ENCODE peak calls at places on chromosomes 13 and 19, in four cellular contexts. U, W, D and R are unnamed samples.

GRCh38 chr13:27016871-27017270 is 154.7 kb downstream of the USP12 start:
- DNase-seq in D (no peak), W (no peak), U (no peak), R (no peak)

GRCh38 chr19:4909172-4909896 is at the start of gene UHRF1:
- DNase-seq in D (no peak), W (peak; percentile 93), U (no peak), R (no peak)

GRCh38 chr19:7772752-7773291 is 9.8 kb downstream of the CLEC4M start:
- DNase-seq in U (no peak), D (no peak), W (no peak), R (peak; percentile 48)

GRCh38 chr13:44955421-44955820 is 33.9 kb downstream of the NUFIP1 start:
- DNase-seq in W (no peak), D (no peak), U (no peak), R (no peak)

GRCh38 chr13:41061914-41062837 is 867 bp downstream of the WBP4 start:
- DNase-seq in U (peak; percentile 64), D (peak; percentile 84), W (peak; percentile 52), R (no peak)

GRCh38 chr13:100565291-100565690 is 23.3 kb downstream of the GGACT start:
- DNase-seq in U (no peak), D (no peak), W (no peak), R (no peak)

GRCh38 chr13:21032656-21033055 is 28.7 kb downstream of the LATS2 start:
- DNase-seq in U (no peak), W (no peak), D (no peak), R (no peak)

GRCh38 chr13:41154042-41154441 is 21.4 kb upstream of the KBTBD6 start:
- DNase-seq in W (no peak), U (no peak), D (no peak), R (no peak)

GRCh38 chr13:99500839-99501134 is 485 bp upstream of the TM9SF2 start:
- DNase-seq in W (no peak), D (no peak), U (no peak), R (no peak)

GRCh38 chr13:106143930-106144709 is 391.3 kb downstream of the EFNB2 start:
- DNase-seq in D (no peak), W (no peak), U (no peak), R (peak; percentile 53)

GRCh38 chr13:30331331-30331771 is 24.0 kb upstream of the KATNAL1 start:
- DNase-seq in U (no peak), W (no peak), D (no peak), R (no peak)

GRCh38 chr19:45423589-45424190 is at the start of gene ERCC1:
- DNase-seq in U (peak; percentile 94), D (peak; percentile 94), W (peak; percentile 98), R (peak; percentile 94)

GRCh38 chr13:43268632-43269031 is 245.2 kb downstream of the DNAJC15 start:
- DNase-seq in W (no peak), U (no peak), D (no peak), R (no peak)

GRCh38 chr19:47676811-47677210 is 36.4 kb upstream of the EHD2 start:
- DNase-seq in U (no peak), D (no peak), W (no peak), R (no peak)

GRCh38 chr19:13804830-13805683 is 9.8 kb downstream of the ZSWIM4 start:
- DNase-seq in U (no peak), D (no peak), W (peak; percentile 40), R (no peak)

GRCh38 chr13:88958821-88959220 is 1287.7 kb downstream of the SLITRK5 start:
- DNase-seq in D (no peak), U (no peak), W (no peak), R (no peak)

GRCh38 chr19:50729894-50730293 is 6.7 kb downstream of the CLEC11A start:
- DNase-seq in W (peak; percentile 4), U (no peak), D (no peak), R (no peak)

GRCh38 chr13:89150362-89150761 is 1479.2 kb downstream of the SLITRK5 start:
- DNase-seq in U (no peak), D (no peak), W (no peak), R (no peak)

GRCh38 chr13:48892311-48892710 is 83.4 kb upstream of the FNDC3A start:
- DNase-seq in W (no peak), U (peak; percentile 92), D (peak; percentile 91), R (peak; percentile 88)

GRCh38 chr19:21482863-21483276 is 22.5 kb upstream of the ZNF429 start:
- DNase-seq in W (peak; percentile 32), D (peak; percentile 13), U (no peak), R (no peak)

GRCh38 chr13:42747399-42747873 is 33.9 kb upstream of the FAM216B start:
- DNase-seq in U (peak; percentile 99), D (peak; percentile 61), W (no peak), R (no peak)

GRCh38 chr19:47661571-47661970 is 51.7 kb upstream of the EHD2 start:
- DNase-seq in U (no peak), W (no peak), D (no peak), R (no peak)

GRCh38 chr13:94481966-94482365 is 2.5 kb upstream of the DCT start:
- DNase-seq in W (no peak), D (no peak), U (peak; percentile 66), R (no peak)

GRCh38 chr13:105918842-105919741 is 616.4 kb downstream of the EFNB2 start:
- DNase-seq in D (peak; percentile 42), W (no peak), U (peak; percentile 82), R (peak; percentile 75)

GRCh38 chr13:31413531-31413930 is 213.8 kb downstream of the B3GLCT start:
- DNase-seq in W (no peak), U (no peak), D (no peak), R (no peak)

GRCh38 chr13:38602261-38602660 is 84.6 kb upstream of the FREM2 start:
- DNase-seq in U (no peak), D (peak; percentile 31), W (peak; percentile 31), R (no peak)

GRCh38 chr19:11140896-11141295 is 14.7 kb downstream of the SPC24 start:
- DNase-seq in D (no peak), U (no peak), W (no peak), R (no peak)
- H3K4me1 ChIP-seq in D (peaks cover 47% of the 10 kb centered on the region), U (peaks cover 46% of the 10 kb centered on the region), W (peaks cover 65% of the 10 kb centered on the region), R (peaks cover 37% of the 10 kb centered on the region)

DNA sequence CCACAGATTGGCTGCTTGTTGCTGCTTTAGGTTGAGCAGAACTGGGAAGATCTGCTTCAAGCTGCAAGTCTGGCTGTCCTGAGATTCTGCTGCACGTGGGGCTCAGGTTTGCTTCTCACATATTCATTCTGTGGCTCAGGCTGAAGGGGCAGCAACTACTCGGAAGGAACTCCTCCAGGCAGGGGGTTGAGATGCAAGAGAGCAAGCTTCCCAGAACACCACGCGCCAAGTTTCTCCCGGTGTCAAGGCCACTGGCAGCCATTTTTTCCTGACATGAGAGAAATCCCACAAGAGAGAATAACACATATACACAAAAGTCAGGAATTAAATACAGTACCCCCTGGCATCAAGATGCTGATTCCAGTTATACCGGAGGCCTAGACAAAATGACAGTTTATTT is 887.6 kb upstream of the SLC10A2 start:
- DNase-seq in U (no peak), W (no peak), D (no peak), R (no peak)
- H3K9me1 ChIP-seq in U (no peaks in the 10 kb centered on the region), W (no peaks in the 10 kb centered on the region), D (no peaks in the 10 kb centered on the region), R (no peaks in the 10 kb centered on the region)

GRCh38 chr13:108315955-108316354 is 46.4 kb downstream of the TNFSF13B start:
- DNase-seq in U (no peak), W (no peak), D (no peak), R (no peak)
- H2AFZ ChIP-seq in U (no peak overlapping the region), W (no peak overlapping the region), D (no peak overlapping the region), R (no peak overlapping the region)

GRCh38 chr13:92488249-92488845 is 738.3 kb upstream of the GPC6 start:
- DNase-seq in D (no peak), W (no peak), U (no peak), R (no peak)

GRCh38 chr13:92483894-92484293 is 742.7 kb upstream of the GPC6 start:
- DNase-seq in D (no peak), W (no peak), U (no peak), R (no peak)

DNA sequence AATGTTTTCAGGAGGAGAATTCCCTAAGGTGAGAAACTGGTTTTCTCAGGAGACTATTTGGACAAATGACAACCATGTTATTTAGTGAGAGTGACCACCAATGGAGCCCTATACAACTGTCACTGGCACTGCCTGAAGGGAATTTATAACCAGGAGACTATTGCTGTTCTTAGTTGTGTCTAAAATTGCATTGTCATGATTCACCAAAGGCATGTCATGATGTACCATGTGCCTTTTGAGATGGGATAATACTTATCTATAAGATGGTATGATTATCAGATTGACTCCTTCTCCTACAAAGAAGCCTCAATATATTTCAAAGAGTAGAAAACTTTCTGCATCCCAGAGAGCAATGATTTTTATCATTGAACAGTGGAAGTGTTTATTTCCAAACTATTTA is 739.4 kb upstream of the GPC6 start:
- DNase-seq in W (no peak), D (no peak), U (no peak), R (no peak)
- H3K4me1 ChIP-seq in W (no peaks in the 10 kb centered on the region), D (no peaks in the 10 kb centered on the region), U (no peaks in the 10 kb centered on the region), R (no peaks in the 10 kb centered on the region)

DNA sequence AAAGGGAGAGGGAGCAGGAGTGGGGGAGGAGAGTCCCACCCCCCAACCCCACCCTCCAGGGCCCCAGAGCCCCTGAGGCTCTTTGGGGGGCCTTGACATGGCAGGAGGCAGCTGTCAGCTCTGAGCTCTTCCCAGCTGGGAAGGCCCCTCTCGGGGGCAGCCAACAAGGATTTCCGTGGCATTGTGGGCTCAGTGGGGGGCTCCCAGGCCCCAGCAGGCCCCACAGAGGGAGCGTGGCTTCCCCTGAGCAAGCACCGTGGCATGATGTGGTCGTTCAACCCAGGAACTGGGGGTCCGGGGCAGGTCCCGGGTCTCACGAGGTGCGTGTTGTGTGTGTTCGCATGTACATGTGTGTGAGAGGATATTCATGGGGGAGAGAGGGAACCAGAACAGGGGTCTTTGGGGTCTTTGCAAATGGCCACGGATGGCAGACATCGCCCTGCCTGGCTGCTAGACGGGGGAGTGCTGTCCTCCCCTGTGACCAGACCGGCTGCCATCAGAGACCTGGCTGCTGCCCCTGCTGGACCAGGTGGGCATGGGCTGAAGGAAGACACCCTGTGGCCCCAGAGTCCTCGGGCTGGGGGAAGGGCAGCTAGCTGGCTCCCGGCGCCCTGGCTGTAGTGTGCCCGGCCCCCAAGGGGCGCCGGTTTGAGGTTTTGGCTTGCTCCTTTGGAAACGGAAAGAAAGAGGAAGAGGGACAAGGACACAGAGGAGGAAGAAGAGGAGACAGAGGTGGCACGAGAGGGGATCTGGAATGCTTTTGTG is 3.7 kb upstream of the AKAP8L start:
- DNase-seq in D (no peak), U (no peak), W (no peak), R (no peak)
- H3K9me1 ChIP-seq in D (no peaks in the 10 kb centered on the region), U (peaks cover 4% of the 10 kb centered on the region), W (no peaks in the 10 kb centered on the region), R (no peaks in the 10 kb centered on the region)

DNA sequence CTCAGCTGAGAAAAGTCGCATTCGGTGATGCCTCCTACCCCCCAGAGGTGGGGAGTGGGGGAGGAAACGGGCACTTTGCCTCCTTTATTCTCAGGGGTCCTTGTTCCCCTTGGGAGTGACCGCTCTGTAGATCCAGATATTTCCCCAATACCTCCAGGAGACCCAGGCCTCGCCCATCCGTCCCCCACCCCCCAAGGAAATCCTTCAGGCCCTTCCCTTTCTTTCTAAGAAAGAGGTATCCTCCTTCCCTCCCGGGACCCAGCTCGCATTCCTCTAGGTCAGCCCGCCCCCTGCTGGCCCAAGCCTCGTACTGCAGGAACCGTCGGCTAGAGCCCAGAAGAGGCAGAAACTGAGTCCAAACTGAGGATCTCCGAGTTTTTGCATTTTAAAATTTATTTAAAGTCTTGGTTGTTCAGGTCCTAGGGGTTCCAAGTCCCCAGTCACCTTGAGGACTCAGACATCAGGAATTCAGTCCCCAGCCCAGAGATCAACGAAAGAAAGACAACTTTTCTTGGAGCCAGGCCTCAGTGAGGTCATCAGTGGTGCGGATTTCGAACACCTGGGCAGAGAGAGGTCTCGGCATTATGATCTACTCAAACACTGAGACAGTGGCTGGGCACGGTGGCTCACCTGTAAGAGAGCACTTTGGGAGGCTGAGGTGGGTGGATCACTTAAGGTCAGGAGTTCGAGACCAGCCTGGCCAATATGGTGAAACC is 7.5 kb upstream of the LRFN1 start:
- DNase-seq in D (peak; percentile 62), U (peak; percentile 53), W (peak; percentile 78), R (no peak)
- H2AFZ ChIP-seq in D (peak overlapping the region; percentile 20), U (peak overlapping the region; percentile 1), W (peak overlapping the region; percentile 23), R (no peak overlapping the region)